ENCODE peak calls at places on chromosomes 3 and 15, in six cellular contexts. One of them, this sample, is unnamed.

GRCh38 chr15:58490405-58491150 is 58.8 kb downstream of the LIPC start:
- DNase-seq in GM13977: no peak
- DNase-seq in BE2C: no peak
- DNase-seq in retinal pigment epithelial cell: no peak
- DNase-seq in progenitor cell of endocrine pancreas: no peak
- DNase-seq in heart left ventricle: no peak
- DNase-seq in this sample: no peak

GRCh38 chr3:5162102-5162501 is 25.4 kb upstream of the EDEM1 start:
- DNase-seq in GM13977: no peak
- DNase-seq in BE2C: no peak
- DNase-seq in retinal pigment epithelial cell: peak
- DNase-seq in progenitor cell of endocrine pancreas: no peak
- DNase-seq in heart left ventricle: no peak
- DNase-seq in this sample: no peak

GRCh38 chr15:38547255-38547997 is 17.2 kb downstream of the RASGRP1 start:
- DNase-seq in GM13977: no peak
- DNase-seq in BE2C: no peak
- DNase-seq in retinal pigment epithelial cell: peak
- DNase-seq in progenitor cell of endocrine pancreas: no peak
- DNase-seq in heart left ventricle: no peak
- DNase-seq in this sample: no peak

GRCh38 chr3:3134750-3135448 is 8.2 kb downstream of the TRNT1 start:
- DNase-seq in GM13977: no peak
- DNase-seq in BE2C: no peak
- DNase-seq in retinal pigment epithelial cell: no peak
- DNase-seq in progenitor cell of endocrine pancreas: no peak
- DNase-seq in heart left ventricle: no peak
- DNase-seq in this sample: no peak

GRCh38 chr3:195015021-195015420 is 255.9 kb downstream of the XXYLT1 start:
- DNase-seq in GM13977: no peak
- DNase-seq in BE2C: no peak
- DNase-seq in retinal pigment epithelial cell: no peak
- DNase-seq in progenitor cell of endocrine pancreas: no peak
- DNase-seq in heart left ventricle: no peak
- DNase-seq in this sample: no peak

GRCh38 chr3:114154321-114154821 is 24.5 kb downstream of the DRD3 start:
- DNase-seq in GM13977: no peak
- DNase-seq in BE2C: no peak
- DNase-seq in retinal pigment epithelial cell: no peak
- DNase-seq in progenitor cell of endocrine pancreas: no peak
- DNase-seq in heart left ventricle: no peak
- DNase-seq in this sample: no peak

GRCh38 chr3:109346770-109347295 is 9.5 kb upstream of the DPPA4 start:
- DNase-seq in GM13977: no peak
- DNase-seq in BE2C: no peak
- DNase-seq in retinal pigment epithelial cell: no peak
- DNase-seq in progenitor cell of endocrine pancreas: no peak
- DNase-seq in heart left ventricle: no peak
- DNase-seq in this sample: no peak

GRCh38 chr3:60856299-60857046 is 394.8 kb downstream of the FHIT start:
- DNase-seq in GM13977: no peak
- DNase-seq in BE2C: no peak
- DNase-seq in retinal pigment epithelial cell: no peak
- DNase-seq in progenitor cell of endocrine pancreas: no peak
- DNase-seq in heart left ventricle: no peak
- DNase-seq in this sample: no peak

GRCh38 chr15:60840306-60840702 is 361.4 kb upstream of the ICE2 start:
- DNase-seq in GM13977: no peak
- DNase-seq in BE2C: peak
- DNase-seq in retinal pigment epithelial cell: no peak
- DNase-seq in progenitor cell of endocrine pancreas: no peak
- DNase-seq in heart left ventricle: no peak
- DNase-seq in this sample: no peak

GRCh38 chr3:25663324-25664065 is 1.2 kb downstream of the TOP2B start:
- DNase-seq in GM13977: peak
- DNase-seq in BE2C: no peak
- DNase-seq in retinal pigment epithelial cell: no peak
- DNase-seq in progenitor cell of endocrine pancreas: no peak
- DNase-seq in heart left ventricle: no peak
- DNase-seq in this sample: no peak

GRCh38 chr3:181717505-181717904 is 5.8 kb downstream of the SOX2 start:
- DNase-seq in GM13977: no peak
- DNase-seq in BE2C: no peak
- DNase-seq in retinal pigment epithelial cell: no peak
- DNase-seq in progenitor cell of endocrine pancreas: no peak
- DNase-seq in heart left ventricle: no peak
- DNase-seq in this sample: no peak

GRCh38 chr15:85689729-85690128 is 105.0 kb downstream of the KLHL25 start:
- DNase-seq in GM13977: no peak
- DNase-seq in BE2C: no peak
- DNase-seq in retinal pigment epithelial cell: no peak
- DNase-seq in progenitor cell of endocrine pancreas: no peak
- DNase-seq in heart left ventricle: no peak
- DNase-seq in this sample: peak

GRCh38 chr3:171556133-171556532 is 95.9 kb upstream of the TNIK start:
- DNase-seq in GM13977: no peak
- DNase-seq in BE2C: peak
- DNase-seq in retinal pigment epithelial cell: no peak
- DNase-seq in progenitor cell of endocrine pancreas: no peak
- DNase-seq in heart left ventricle: no peak
- DNase-seq in this sample: no peak

GRCh38 chr15:46708226-46708625 is 1009.1 kb upstream of the SEMA6D start:
- DNase-seq in GM13977: no peak
- DNase-seq in BE2C: no peak
- DNase-seq in retinal pigment epithelial cell: no peak
- DNase-seq in progenitor cell of endocrine pancreas: no peak
- DNase-seq in heart left ventricle: no peak
- DNase-seq in this sample: no peak

GRCh38 chr3:165641569-165642310 is 195.5 kb downstream of the BCHE start:
- DNase-seq in GM13977: no peak
- DNase-seq in BE2C: no peak
- DNase-seq in retinal pigment epithelial cell: peak
- DNase-seq in progenitor cell of endocrine pancreas: no peak
- DNase-seq in heart left ventricle: no peak
- DNase-seq in this sample: no peak

GRCh38 chr15:101543026-101543390 is 53.5 kb upstream of the PCSK6 start:
- DNase-seq in GM13977: no peak
- DNase-seq in BE2C: no peak
- DNase-seq in retinal pigment epithelial cell: no peak
- DNase-seq in progenitor cell of endocrine pancreas: no peak
- DNase-seq in heart left ventricle: no peak
- DNase-seq in this sample: no peak

GRCh38 chr3:187954486-187955075 is 199.4 kb upstream of the LPP start:
- DNase-seq in GM13977: no peak
- DNase-seq in BE2C: no peak
- DNase-seq in retinal pigment epithelial cell: no peak
- DNase-seq in progenitor cell of endocrine pancreas: no peak
- DNase-seq in heart left ventricle: no peak
- DNase-seq in this sample: no peak

GRCh38 chr3:20622304-20622703 is 436.3 kb upstream of the SGO1 start:
- DNase-seq in GM13977: no peak
- DNase-seq in BE2C: no peak
- DNase-seq in retinal pigment epithelial cell: no peak
- DNase-seq in progenitor cell of endocrine pancreas: no peak
- DNase-seq in heart left ventricle: no peak
- DNase-seq in this sample: no peak

GRCh38 chr15:67383903-67384302 is 129.3 kb downstream of the IQCH start:
- DNase-seq in GM13977: no peak
- DNase-seq in BE2C: no peak
- DNase-seq in retinal pigment epithelial cell: no peak
- DNase-seq in progenitor cell of endocrine pancreas: no peak
- DNase-seq in heart left ventricle: no peak
- DNase-seq in this sample: no peak

GRCh38 chr3:197404754-197405153 is 106.3 kb upstream of the DLG1 start:
- DNase-seq in GM13977: no peak
- DNase-seq in BE2C: no peak
- DNase-seq in retinal pigment epithelial cell: no peak
- DNase-seq in progenitor cell of endocrine pancreas: no peak
- DNase-seq in heart left ventricle: no peak
- DNase-seq in this sample: no peak

GRCh38 chr3:148372476-148372875 is 325.2 kb upstream of the AGTR1 start:
- DNase-seq in GM13977: no peak
- DNase-seq in BE2C: no peak
- DNase-seq in retinal pigment epithelial cell: no peak
- DNase-seq in progenitor cell of endocrine pancreas: no peak
- DNase-seq in heart left ventricle: no peak
- DNase-seq in this sample: no peak

GRCh38 chr15:85762039-85762755 is 32.5 kb downstream of the KLHL25 start:
- DNase-seq in GM13977: no peak
- DNase-seq in BE2C: no peak
- DNase-seq in retinal pigment epithelial cell: no peak
- DNase-seq in progenitor cell of endocrine pancreas: no peak
- DNase-seq in heart left ventricle: peak
- DNase-seq in this sample: peak

GRCh38 chr3:43256714-43257461 is 29.5 kb upstream of the SNRK start:
- DNase-seq in GM13977: no peak
- DNase-seq in BE2C: no peak
- DNase-seq in retinal pigment epithelial cell: no peak
- DNase-seq in progenitor cell of endocrine pancreas: no peak
- DNase-seq in heart left ventricle: no peak
- DNase-seq in this sample: no peak

GRCh38 chr3:160473233-160473632 is 23.6 kb upstream of the TRIM59 start:
- DNase-seq in GM13977: no peak
- DNase-seq in BE2C: no peak
- DNase-seq in retinal pigment epithelial cell: no peak
- DNase-seq in progenitor cell of endocrine pancreas: no peak
- DNase-seq in heart left ventricle: no peak
- DNase-seq in this sample: no peak

GRCh38 chr15:62124953-62125263 is 40.2 kb downstream of the C2CD4B start:
- DNase-seq in GM13977: no peak
- DNase-seq in BE2C: no peak
- DNase-seq in retinal pigment epithelial cell: no peak
- DNase-seq in progenitor cell of endocrine pancreas: no peak
- DNase-seq in heart left ventricle: no peak
- DNase-seq in this sample: no peak

GRCh38 chr3:9468460-9468859 is 71.0 kb downstream of the SETD5 start:
- DNase-seq in GM13977: no peak
- DNase-seq in BE2C: no peak
- DNase-seq in retinal pigment epithelial cell: no peak
- DNase-seq in progenitor cell of endocrine pancreas: no peak
- DNase-seq in heart left ventricle: no peak
- DNase-seq in this sample: no peak

GRCh38 chr15:60074181-60074885 is 70.2 kb downstream of the FOXB1 start:
- DNase-seq in GM13977: no peak
- DNase-seq in BE2C: no peak
- DNase-seq in retinal pigment epithelial cell: no peak
- DNase-seq in progenitor cell of endocrine pancreas: no peak
- DNase-seq in heart left ventricle: no peak
- DNase-seq in this sample: no peak

GRCh38 chr3:16140116-16140893 is 34.2 kb upstream of the GALNT15 start:
- DNase-seq in GM13977: no peak
- DNase-seq in BE2C: no peak
- DNase-seq in retinal pigment epithelial cell: peak
- DNase-seq in progenitor cell of endocrine pancreas: no peak
- DNase-seq in heart left ventricle: no peak
- DNase-seq in this sample: no peak

GRCh38 chr15:90547545-90547944 is 17.8 kb downstream of the CRTC3 start:
- DNase-seq in GM13977: no peak
- DNase-seq in BE2C: no peak
- DNase-seq in retinal pigment epithelial cell: no peak
- DNase-seq in progenitor cell of endocrine pancreas: no peak
- DNase-seq in heart left ventricle: no peak
- DNase-seq in this sample: no peak

GRCh38 chr3:117547956-117548550 is 838.5 kb downstream of the TUSC7 start:
- DNase-seq in GM13977: no peak
- DNase-seq in BE2C: no peak
- DNase-seq in retinal pigment epithelial cell: peak
- DNase-seq in progenitor cell of endocrine pancreas: no peak
- DNase-seq in heart left ventricle: no peak
- DNase-seq in this sample: no peak

DNA sequence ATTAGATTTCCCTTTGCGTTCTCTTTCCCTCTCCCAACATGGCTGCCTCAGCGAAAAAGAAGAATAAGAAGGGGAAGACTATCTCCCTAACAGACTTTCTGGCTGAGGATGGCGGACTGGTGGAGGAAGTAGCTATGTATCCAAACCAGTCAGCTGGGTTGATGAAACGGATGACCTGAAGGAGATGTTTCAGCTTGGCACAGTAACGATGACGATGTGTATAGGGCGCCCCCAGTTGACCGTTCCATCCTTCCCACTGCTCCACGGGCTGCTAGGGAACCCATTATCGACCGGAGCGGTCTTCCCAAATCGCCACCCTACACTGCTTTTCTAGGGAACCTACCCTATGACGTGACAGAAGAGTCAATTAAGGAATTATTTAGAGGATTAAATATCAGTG is 20.1 kb upstream of the PARP14 start:
- DNase-seq in GM13977: no peak
- DNase-seq in BE2C: no peak
- DNase-seq in retinal pigment epithelial cell: no peak
- DNase-seq in progenitor cell of endocrine pancreas: no peak
- DNase-seq in heart left ventricle: no peak
- DNase-seq in this sample: no peak
- TF ChIP-seq CTCF in GM13977: no peak
- TF ChIP-seq CTCF in BE2C: no peak
- TF ChIP-seq CTCF in retinal pigment epithelial cell: peak
- TF ChIP-seq CTCF in progenitor cell of endocrine pancreas: no peak
- TF ChIP-seq CTCF in heart left ventricle: no peak
- TF ChIP-seq CTCF in this sample: no peak

GRCh38 chr3:129161860-129162271 is 1.0 kb upstream of the ISY1 start:
- DNase-seq in GM13977: peak
- DNase-seq in BE2C: no peak
- DNase-seq in retinal pigment epithelial cell: no peak
- DNase-seq in progenitor cell of endocrine pancreas: no peak
- DNase-seq in heart left ventricle: no peak
- DNase-seq in this sample: peak
- TF ChIP-seq CTCF in GM13977: peak
- TF ChIP-seq CTCF in BE2C: no peak
- TF ChIP-seq CTCF in retinal pigment epithelial cell: no peak
- TF ChIP-seq CTCF in progenitor cell of endocrine pancreas: no peak
- TF ChIP-seq CTCF in heart left ventricle: no peak
- TF ChIP-seq CTCF in this sample: no peak

GRCh38 chr15:33699691-33700447 is 268.4 kb upstream of the CHRM5 start:
- DNase-seq in GM13977: no peak
- DNase-seq in BE2C: no peak
- DNase-seq in retinal pigment epithelial cell: no peak
- DNase-seq in progenitor cell of endocrine pancreas: no peak
- DNase-seq in heart left ventricle: no peak
- DNase-seq in this sample: no peak
- TF ChIP-seq CTCF in GM13977: no peak
- TF ChIP-seq CTCF in BE2C: peak
- TF ChIP-seq CTCF in retinal pigment epithelial cell: peak
- TF ChIP-seq CTCF in progenitor cell of endocrine pancreas: peak
- TF ChIP-seq CTCF in heart left ventricle: no peak
- TF ChIP-seq CTCF in this sample: no peak

GRCh38 chr3:154552338-154552737 is 122.3 kb upstream of the GPR149 start:
- DNase-seq in GM13977: no peak
- DNase-seq in BE2C: no peak
- DNase-seq in retinal pigment epithelial cell: no peak
- DNase-seq in progenitor cell of endocrine pancreas: no peak
- DNase-seq in heart left ventricle: no peak
- DNase-seq in this sample: no peak
- TF ChIP-seq CTCF in GM13977: peak
- TF ChIP-seq CTCF in BE2C: no peak
- TF ChIP-seq CTCF in retinal pigment epithelial cell: no peak
- TF ChIP-seq CTCF in progenitor cell of endocrine pancreas: peak
- TF ChIP-seq CTCF in heart left ventricle: no peak
- TF ChIP-seq CTCF in this sample: no peak

This sample was measured in GM20000.